ENCODE peak calls at places on chromosomes 6 and 20, in six cellular contexts. M is astrocyte, T is fibroblast of lung, W is mammary epithelial cell, Z is IMR-90, H is GM23248. R is an unnamed sample.

GRCh38 chr20:652611-653109 is 340 bp downstream of the SRXN1 start:
- DNase-seq in M (peak), T (peak), W (peak), Z (peak), H (peak), R (no peak)

GRCh38 chr6:138498575-138499302 is 555 bp downstream of the NHSL1 start:
- DNase-seq in M (peak), T (peak), W (no peak), Z (no peak), H (no peak), R (no peak)

GRCh38 chr20:63744574-63745423 is 5.2 kb downstream of the SLC2A4RG start:
- DNase-seq in M (no peak), T (no peak), W (no peak), Z (no peak), H (no peak), R (peak)

GRCh38 chr6:48086187-48086586 is 24.8 kb downstream of the PTCHD4 start:
- DNase-seq in M (no peak), T (no peak), W (no peak), Z (no peak), H (no peak), R (no peak)

GRCh38 chr6:42380208-42380979 is 71.3 kb downstream of the TRERF1 start:
- DNase-seq in M (no peak), T (no peak), W (no peak), Z (no peak), H (no peak), R (no peak)

GRCh38 chr6:4346659-4347333 is 211.4 kb upstream of the ECI2 start:
- DNase-seq in M (no peak), T (peak), W (no peak), Z (peak), H (peak), R (no peak)

GRCh38 chr6:120735641-120736040 is 598.6 kb downstream of the TBC1D32 start:
- DNase-seq in M (peak), T (peak), W (peak), Z (no peak), H (no peak), R (no peak)

GRCh38 chr6:149080511-149080910 is 237.0 kb upstream of the TAB2 start:
- DNase-seq in M (peak), T (peak), W (no peak), Z (peak), H (peak), R (no peak)

GRCh38 chr6:52992980-52993379 is 2.1 kb downstream of the GSTA4 start:
- DNase-seq in M (peak), T (peak), W (peak), Z (peak), H (peak), R (no peak)

GRCh38 chr6:151014404-151015150 is 149.1 kb downstream of the MTHFD1L start:
- DNase-seq in M (no peak), T (peak), W (peak), Z (peak), H (peak), R (peak)

GRCh38 chr6:106426258-106426657 is 65.7 kb downstream of the CRYBG1 start:
- DNase-seq in M (no peak), T (no peak), W (no peak), Z (no peak), H (no peak), R (no peak)

GRCh38 chr6:101516553-101516952 is 123.0 kb downstream of the GRIK2 start:
- DNase-seq in M (no peak), T (no peak), W (no peak), Z (no peak), H (no peak), R (no peak)

GRCh38 chr6:125904871-125905270 is 51.7 kb upstream of the HINT3 start:
- DNase-seq in M (peak), T (peak), W (peak), Z (peak), H (peak), R (no peak)

GRCh38 chr6:129748212-129748900 is 38.4 kb upstream of the ARHGAP18 start:
- DNase-seq in M (peak), T (peak), W (peak), Z (peak), H (peak), R (no peak)

GRCh38 chr6:159062564-159062945 is 17.8 kb upstream of the TAGAP start:
- DNase-seq in M (no peak), T (no peak), W (no peak), Z (no peak), H (no peak), R (no peak)

GRCh38 chr6:100446115-100446921 is 18.4 kb downstream of the SIM1 start:
- DNase-seq in M (no peak), T (no peak), W (no peak), Z (no peak), H (no peak), R (no peak)

GRCh38 chr6:92690997-92691599 is 728.3 kb downstream of the EPHA7 start:
- DNase-seq in M (peak), T (peak), W (no peak), Z (peak), H (no peak), R (no peak)

GRCh38 chr20:24212494-24212893 is 223.9 kb upstream of the GGTLC1 start:
- DNase-seq in M (no peak), T (no peak), W (no peak), Z (no peak), H (no peak), R (no peak)
- H3K9ac ChIP-seq in M (no peak), T (no peak), W (no peak), Z (no peak), H (no peak), R (no peak)

GRCh38 chr20:50572922-50573777 is 63.0 kb downstream of the PTPN1 start:
- DNase-seq in M (peak), T (peak), W (no peak), Z (peak), H (peak), R (peak)
- H3K9ac ChIP-seq in M (peak), T (no peak), W (no peak), Z (peak), H (peak), R (no peak)

GRCh38 chr6:32602403-32602802 is 12.8 kb upstream of the HLA-DRB1 start:
- DNase-seq in M (no peak), T (no peak), W (no peak), Z (no peak), H (no peak), R (no peak)
- H3K9ac ChIP-seq in M (no peak), T (no peak), W (no peak), Z (no peak), H (no peak), R (no peak)

DNA sequence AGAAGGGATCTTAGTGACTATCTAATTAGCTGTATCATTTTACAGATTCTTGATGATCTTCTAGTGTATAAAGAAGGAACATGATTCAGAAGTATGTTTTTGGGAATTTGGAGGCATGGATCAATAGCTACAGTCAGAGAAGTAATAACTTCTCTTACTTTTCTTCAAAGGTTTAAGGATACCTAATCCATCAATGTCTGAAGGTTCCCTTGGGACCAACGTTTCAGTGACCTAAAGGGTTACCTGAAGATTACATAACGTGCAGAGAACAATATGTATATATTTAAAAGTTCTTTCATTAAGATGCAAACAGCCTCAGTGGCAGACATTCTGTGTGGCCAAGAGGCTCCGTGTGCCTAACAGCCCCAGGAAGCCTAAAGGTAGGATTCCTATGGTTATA is 3.2 kb downstream of the HDAC2 start:
- DNase-seq in M (no peak), T (no peak), W (no peak), Z (no peak), H (no peak), R (no peak)
- H3K9ac ChIP-seq in M (no peak), T (no peak), W (no peak), Z (no peak), H (no peak), R (no peak)

GRCh38 chr6:13765570-13765969 is 48.8 kb downstream of the MCUR1 start:
- DNase-seq in M (peak), T (peak), W (peak), Z (peak), H (peak), R (no peak)
- H3K9ac ChIP-seq in M (peak), T (no peak), W (peak), Z (no peak), H (peak), R (no peak)

GRCh38 chr20:3803854-3804253 is 7.7 kb downstream of the CDC25B start:
- DNase-seq in M (no peak), T (no peak), W (no peak), Z (no peak), H (no peak), R (no peak)
- H3K9ac ChIP-seq in M (no peak), T (no peak), W (no peak), Z (no peak), H (no peak), R (no peak)

GRCh38 chr6:167350731-167351655 is 26.1 kb downstream of the TTLL2 start:
- DNase-seq in M (peak), T (peak), W (peak), Z (no peak), H (peak), R (peak)

GRCh38 chr6:167345960-167346359 is 21.1 kb downstream of the TTLL2 start:
- DNase-seq in M (no peak), T (no peak), W (no peak), Z (no peak), H (no peak), R (no peak)

GRCh38 chr6:167351656-167352354 is 26.9 kb downstream of the TTLL2 start:
- DNase-seq in M (no peak), T (no peak), W (no peak), Z (no peak), H (no peak), R (no peak)

GRCh38 chr6:167349816-167350215 is 24.9 kb downstream of the TTLL2 start:
- DNase-seq in M (no peak), T (no peak), W (no peak), Z (no peak), H (no peak), R (no peak)

DNA sequence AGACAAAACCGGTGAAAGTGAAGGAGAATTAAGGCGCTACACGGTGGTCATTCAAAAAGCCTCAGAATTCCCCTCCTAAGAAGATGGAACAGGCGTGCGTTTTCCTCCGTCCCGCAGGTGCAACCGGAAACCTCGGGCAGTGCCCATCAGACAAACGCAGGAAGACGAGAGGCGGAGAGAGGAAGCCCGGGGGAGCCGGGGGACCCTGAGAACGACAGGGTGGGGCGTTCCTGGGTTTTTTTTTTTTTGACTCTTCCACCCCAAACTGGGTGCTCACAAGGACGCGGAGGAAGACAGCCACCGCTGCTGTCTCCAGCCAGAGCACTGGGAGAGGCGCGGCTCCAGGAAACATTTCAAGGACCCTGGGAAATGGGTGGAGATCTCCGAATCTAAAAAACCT is 25.4 kb downstream of the TTLL2 start:
- DNase-seq in M (no peak), T (no peak), W (no peak), Z (no peak), H (no peak), R (no peak)
- H3K9ac ChIP-seq in M (peak), T (no peak), W (no peak), Z (no peak), H (no peak), R (no peak)

DNA sequence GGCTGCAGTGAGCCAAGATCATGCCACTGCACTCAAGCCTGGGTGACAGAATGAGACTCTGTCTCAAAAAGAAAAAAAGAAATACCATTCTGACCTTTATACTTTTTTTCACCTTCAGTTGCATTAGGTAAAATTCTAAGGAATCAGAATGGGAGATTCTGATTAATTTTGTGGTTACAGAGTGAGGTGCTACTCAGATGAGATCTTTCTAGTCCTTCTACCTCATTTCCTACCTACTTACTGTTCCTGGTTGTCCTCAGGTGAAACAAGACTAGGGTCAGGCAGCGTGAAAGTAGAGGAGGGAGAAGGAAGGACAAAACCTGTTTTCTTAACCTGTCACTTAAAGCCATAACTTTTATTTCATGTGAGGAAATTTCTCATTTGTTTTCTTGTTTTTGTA is 63.7 kb downstream of the MTFR2 start:
- DNase-seq in M (no peak), T (no peak), W (no peak), Z (no peak), H (no peak), R (no peak)
- H3K9ac ChIP-seq in M (no peak), T (no peak), W (no peak), Z (no peak), H (no peak), R (no peak)